ENCODE peak calls at places on chromosomes 4 and X, in seven cellular contexts. One of them, this sample, is unnamed.

GRCh38 chr4:56038763-56039162 is 90.0 kb downstream of the CEP135 start:
- DNase-seq in AG04450: no peak
- DNase-seq in breast epithelium: peak; percentile 20
- DNase-seq in WERI-Rb-1: no peak
- DNase-seq in fibroblast of mammary gland: no peak
- DNase-seq in psoas muscle: no peak
- DNase-seq in astrocyte: no peak
- DNase-seq in this sample: no peak

GRCh38 chr4:114386637-114387233 is 211.9 kb upstream of the UGT8 start:
- DNase-seq in AG04450: no peak
- DNase-seq in breast epithelium: no peak
- DNase-seq in WERI-Rb-1: no peak
- DNase-seq in fibroblast of mammary gland: peak; percentile 56
- DNase-seq in psoas muscle: no peak
- DNase-seq in astrocyte: peak; percentile 32
- DNase-seq in this sample: no peak

GRCh38 chr4:8664976-8665375 is 72.4 kb downstream of the CPZ start:
- DNase-seq in AG04450: no peak
- DNase-seq in breast epithelium: no peak
- DNase-seq in WERI-Rb-1: no peak
- DNase-seq in fibroblast of mammary gland: no peak
- DNase-seq in psoas muscle: no peak
- DNase-seq in astrocyte: no peak
- DNase-seq in this sample: no peak

GRCh38 chr4:70705856-70706461 is 15.8 kb upstream of the RUFY3 start:
- DNase-seq in AG04450: no peak
- DNase-seq in breast epithelium: no peak
- DNase-seq in WERI-Rb-1: no peak
- DNase-seq in fibroblast of mammary gland: peak; percentile 24
- DNase-seq in psoas muscle: no peak
- DNase-seq in astrocyte: peak; percentile 58
- DNase-seq in this sample: no peak

GRCh38 chr4:40731792-40732245 is 17.9 kb upstream of the NSUN7 start:
- DNase-seq in AG04450: no peak
- DNase-seq in breast epithelium: no peak
- DNase-seq in WERI-Rb-1: peak; percentile 65
- DNase-seq in fibroblast of mammary gland: no peak
- DNase-seq in psoas muscle: no peak
- DNase-seq in astrocyte: no peak
- DNase-seq in this sample: peak; percentile 41

GRCh38 chr4:87026795-87027495 is 92.1 kb downstream of the AFF1 start:
- DNase-seq in AG04450: no peak
- DNase-seq in breast epithelium: no peak
- DNase-seq in WERI-Rb-1: no peak
- DNase-seq in fibroblast of mammary gland: no peak
- DNase-seq in psoas muscle: no peak
- DNase-seq in astrocyte: no peak
- DNase-seq in this sample: no peak

GRCh38 chr4:80070880-80071620 is 2.0 kb downstream of the ANTXR2 start:
- DNase-seq in AG04450: no peak
- DNase-seq in breast epithelium: no peak
- DNase-seq in WERI-Rb-1: no peak
- DNase-seq in fibroblast of mammary gland: no peak
- DNase-seq in psoas muscle: no peak
- DNase-seq in astrocyte: peak; percentile 43
- DNase-seq in this sample: no peak

GRCh38 chrX:69067841-69068240 is 97.4 kb downstream of the PJA1 start:
- DNase-seq in AG04450: no peak
- DNase-seq in breast epithelium: no peak
- DNase-seq in WERI-Rb-1: no peak
- DNase-seq in fibroblast of mammary gland: no peak
- DNase-seq in psoas muscle: no peak
- DNase-seq in astrocyte: no peak
- DNase-seq in this sample: no peak

GRCh38 chrX:70979136-70979762 is 48.4 kb upstream of the SLC7A3 start:
- DNase-seq in AG04450: no peak
- DNase-seq in breast epithelium: no peak
- DNase-seq in WERI-Rb-1: no peak
- DNase-seq in fibroblast of mammary gland: peak; percentile 46
- DNase-seq in psoas muscle: no peak
- DNase-seq in astrocyte: peak; percentile 43
- DNase-seq in this sample: no peak

GRCh38 chrX:97895751-97896150 is 1012.0 kb downstream of the RPA4 start:
- DNase-seq in AG04450: no peak
- DNase-seq in breast epithelium: no peak
- DNase-seq in WERI-Rb-1: no peak
- DNase-seq in fibroblast of mammary gland: peak; percentile 18
- DNase-seq in psoas muscle: no peak
- DNase-seq in astrocyte: peak; percentile 31
- DNase-seq in this sample: no peak

GRCh38 chrX:72169008-72169728 is 12.4 kb upstream of the PIN4 start:
- DNase-seq in AG04450: no peak
- DNase-seq in breast epithelium: no peak
- DNase-seq in WERI-Rb-1: no peak
- DNase-seq in fibroblast of mammary gland: peak; percentile 11
- DNase-seq in psoas muscle: no peak
- DNase-seq in astrocyte: no peak
- DNase-seq in this sample: no peak

GRCh38 chr4:180923476-180923875 is 1319.7 kb upstream of the TENM3 start:
- DNase-seq in AG04450: peak; percentile 51
- DNase-seq in breast epithelium: no peak
- DNase-seq in WERI-Rb-1: no peak
- DNase-seq in fibroblast of mammary gland: peak; percentile 63
- DNase-seq in psoas muscle: no peak
- DNase-seq in astrocyte: peak; percentile 80
- DNase-seq in this sample: no peak

GRCh38 chr4:38030023-38030422 is 69.8 kb downstream of the PTTG2 start:
- DNase-seq in AG04450: no peak
- DNase-seq in breast epithelium: no peak
- DNase-seq in WERI-Rb-1: no peak
- DNase-seq in fibroblast of mammary gland: peak; percentile 90
- DNase-seq in psoas muscle: no peak
- DNase-seq in astrocyte: peak; percentile 61
- DNase-seq in this sample: no peak

GRCh38 chr4:18756661-18757060 is 735.1 kb upstream of the LCORL start:
- DNase-seq in AG04450: no peak
- DNase-seq in breast epithelium: no peak
- DNase-seq in WERI-Rb-1: no peak
- DNase-seq in fibroblast of mammary gland: no peak
- DNase-seq in psoas muscle: no peak
- DNase-seq in astrocyte: no peak
- DNase-seq in this sample: peak; percentile 44

GRCh38 chr4:122992111-122992510 is 69.7 kb upstream of the NUDT6 start:
- DNase-seq in AG04450: no peak
- DNase-seq in breast epithelium: no peak
- DNase-seq in WERI-Rb-1: no peak
- DNase-seq in fibroblast of mammary gland: peak; percentile 49
- DNase-seq in psoas muscle: no peak
- DNase-seq in astrocyte: peak; percentile 9
- DNase-seq in this sample: no peak

GRCh38 chr4:75916091-75916661 is 13.9 kb upstream of the PPEF2 start:
- DNase-seq in AG04450: peak; percentile 57
- DNase-seq in breast epithelium: no peak
- DNase-seq in WERI-Rb-1: peak; percentile 40
- DNase-seq in fibroblast of mammary gland: peak; percentile 49
- DNase-seq in psoas muscle: no peak
- DNase-seq in astrocyte: peak; percentile 37
- DNase-seq in this sample: peak; percentile 61

GRCh38 chrX:19627533-19627932 is 112.2 kb upstream of the MAP3K15 start:
- DNase-seq in AG04450: no peak
- DNase-seq in breast epithelium: no peak
- DNase-seq in WERI-Rb-1: no peak
- DNase-seq in fibroblast of mammary gland: peak; percentile 31
- DNase-seq in psoas muscle: no peak
- DNase-seq in astrocyte: peak; percentile 23
- DNase-seq in this sample: no peak

GRCh38 chr4:139582044-139582443 is 26.0 kb upstream of the SETD7 start:
- DNase-seq in AG04450: no peak
- DNase-seq in breast epithelium: no peak
- DNase-seq in WERI-Rb-1: no peak
- DNase-seq in fibroblast of mammary gland: peak; percentile 39
- DNase-seq in psoas muscle: no peak
- DNase-seq in astrocyte: no peak
- DNase-seq in this sample: no peak

GRCh38 chrX:127389900-127390299 is 570.4 kb downstream of the PRR32 start:
- DNase-seq in AG04450: no peak
- DNase-seq in breast epithelium: no peak
- DNase-seq in WERI-Rb-1: no peak
- DNase-seq in fibroblast of mammary gland: no peak
- DNase-seq in psoas muscle: no peak
- DNase-seq in astrocyte: no peak
- DNase-seq in this sample: no peak
- H3K4me3 ChIP-seq in AG04450: no peak overlapping the region
- H3K4me3 ChIP-seq in breast epithelium: no peak overlapping the region
- H3K4me3 ChIP-seq in WERI-Rb-1: no peak overlapping the region
- H3K4me3 ChIP-seq in fibroblast of mammary gland: no peak overlapping the region
- H3K4me3 ChIP-seq in psoas muscle: no peak overlapping the region
- H3K4me3 ChIP-seq in astrocyte: no peak overlapping the region
- H3K4me3 ChIP-seq in this sample: no peak overlapping the region

GRCh38 chr4:82739292-82740190 is 59.1 kb downstream of the SCD5 start:
- DNase-seq in AG04450: no peak
- DNase-seq in breast epithelium: no peak
- DNase-seq in WERI-Rb-1: peak; percentile 70
- DNase-seq in fibroblast of mammary gland: peak; percentile 71
- DNase-seq in psoas muscle: peak; percentile 56
- DNase-seq in astrocyte: no peak
- DNase-seq in this sample: no peak
- TF ChIP-seq CTCF in AG04450: peak; percentile 90
- TF ChIP-seq CTCF in breast epithelium: peak; percentile 46
- TF ChIP-seq CTCF in WERI-Rb-1: peak; percentile 98
- TF ChIP-seq CTCF in fibroblast of mammary gland: peak; percentile 100
- TF ChIP-seq CTCF in psoas muscle: peak; percentile 85
- TF ChIP-seq CTCF in astrocyte: peak; percentile 90
- TF ChIP-seq CTCF in this sample: peak; percentile 100

GRCh38 chr4:4869380-4869723 is 9.9 kb downstream of the MSX1 start:
- DNase-seq in AG04450: no peak
- DNase-seq in breast epithelium: no peak
- DNase-seq in WERI-Rb-1: no peak
- DNase-seq in fibroblast of mammary gland: no peak
- DNase-seq in psoas muscle: no peak
- DNase-seq in astrocyte: no peak
- DNase-seq in this sample: no peak

GRCh38 chr4:4870493-4871266 is 11.2 kb downstream of the MSX1 start:
- DNase-seq in AG04450: no peak
- DNase-seq in breast epithelium: no peak
- DNase-seq in WERI-Rb-1: no peak
- DNase-seq in fibroblast of mammary gland: no peak
- DNase-seq in psoas muscle: no peak
- DNase-seq in astrocyte: no peak
- DNase-seq in this sample: no peak

GRCh38 chr4:4868506-4869379 is 9.3 kb downstream of the MSX1 start:
- DNase-seq in AG04450: no peak
- DNase-seq in breast epithelium: no peak
- DNase-seq in WERI-Rb-1: no peak
- DNase-seq in fibroblast of mammary gland: no peak
- DNase-seq in psoas muscle: no peak
- DNase-seq in astrocyte: no peak
- DNase-seq in this sample: no peak

GRCh38 chr4:4871267-4872147 is 12.0 kb downstream of the MSX1 start:
- DNase-seq in AG04450: no peak
- DNase-seq in breast epithelium: no peak
- DNase-seq in WERI-Rb-1: no peak
- DNase-seq in fibroblast of mammary gland: no peak
- DNase-seq in psoas muscle: no peak
- DNase-seq in astrocyte: no peak
- DNase-seq in this sample: no peak

GRCh38 chr4:4869731-4870483 is 10.4 kb downstream of the MSX1 start:
- DNase-seq in AG04450: no peak
- DNase-seq in breast epithelium: no peak
- DNase-seq in WERI-Rb-1: no peak
- DNase-seq in fibroblast of mammary gland: peak; percentile 15
- DNase-seq in psoas muscle: no peak
- DNase-seq in astrocyte: no peak
- DNase-seq in this sample: no peak
- H3K4me3 ChIP-seq in AG04450: no peak overlapping the region
- H3K4me3 ChIP-seq in breast epithelium: peak overlapping the region; percentile 25
- H3K4me3 ChIP-seq in WERI-Rb-1: no peak overlapping the region
- H3K4me3 ChIP-seq in fibroblast of mammary gland: no peak overlapping the region
- H3K4me3 ChIP-seq in psoas muscle: no peak overlapping the region
- H3K4me3 ChIP-seq in astrocyte: no peak overlapping the region
- H3K4me3 ChIP-seq in this sample: no peak overlapping the region

DNA sequence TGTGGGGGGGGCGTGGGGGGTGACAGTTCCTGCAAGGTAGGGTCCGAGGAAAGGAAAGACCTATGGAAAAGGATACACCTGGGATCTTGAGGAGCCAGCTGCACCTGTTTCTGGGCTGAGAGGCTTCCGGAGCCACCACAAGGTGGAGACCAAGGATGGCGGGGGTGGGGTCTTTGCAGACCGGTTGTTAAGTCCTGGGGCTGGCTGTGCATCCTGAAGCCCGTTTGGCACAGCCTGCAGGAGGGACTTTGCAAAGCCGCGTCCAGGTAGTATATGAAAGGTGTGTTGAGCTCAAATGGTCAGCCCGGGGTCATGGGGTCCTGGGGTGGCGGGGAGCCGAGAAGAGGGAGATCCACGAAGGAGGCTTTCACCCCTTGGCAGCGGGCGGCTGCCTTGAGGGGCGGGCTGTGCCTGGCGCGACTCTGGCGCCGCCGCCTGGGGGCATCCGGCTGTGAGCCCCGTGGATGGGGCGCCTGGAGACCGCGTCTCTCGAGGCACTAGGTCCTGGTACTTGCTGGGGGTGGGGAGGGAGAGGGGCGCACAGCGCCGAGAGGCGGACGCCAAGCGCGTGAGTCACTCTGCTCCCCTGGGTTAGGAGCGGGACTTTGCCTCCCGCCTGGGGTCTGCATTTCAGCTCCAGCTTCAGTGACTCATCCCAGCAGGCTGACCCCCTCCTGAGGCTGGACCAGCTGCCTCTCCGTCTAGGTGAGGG is 58.2 kb upstream of the DYNLT3 start:
- DNase-seq in AG04450: no peak
- DNase-seq in breast epithelium: no peak
- DNase-seq in WERI-Rb-1: peak; percentile 34
- DNase-seq in fibroblast of mammary gland: peak; percentile 10
- DNase-seq in psoas muscle: no peak
- DNase-seq in astrocyte: peak; percentile 61
- DNase-seq in this sample: no peak
- TF ChIP-seq CTCF in AG04450: peak; percentile 33
- TF ChIP-seq CTCF in breast epithelium: no peak
- TF ChIP-seq CTCF in WERI-Rb-1: peak; percentile 56
- TF ChIP-seq CTCF in fibroblast of mammary gland: no peak
- TF ChIP-seq CTCF in psoas muscle: no peak
- TF ChIP-seq CTCF in astrocyte: no peak
- TF ChIP-seq CTCF in this sample: no peak

GRCh38 chr4:137529432-137529831 is 2.9 kb downstream of the PCDH18 start:
- DNase-seq in AG04450: no peak
- DNase-seq in breast epithelium: no peak
- DNase-seq in WERI-Rb-1: no peak
- DNase-seq in fibroblast of mammary gland: no peak
- DNase-seq in psoas muscle: no peak
- DNase-seq in astrocyte: no peak
- DNase-seq in this sample: no peak
- H3K4me3 ChIP-seq in AG04450: peak overlapping the region; percentile 77
- H3K4me3 ChIP-seq in breast epithelium: peak overlapping the region; percentile 76
- H3K4me3 ChIP-seq in WERI-Rb-1: no peak overlapping the region
- H3K4me3 ChIP-seq in fibroblast of mammary gland: peak overlapping the region; percentile 84
- H3K4me3 ChIP-seq in psoas muscle: peak overlapping the region; percentile 65
- H3K4me3 ChIP-seq in astrocyte: peak overlapping the region; percentile 97
- H3K4me3 ChIP-seq in this sample: no peak overlapping the region

GRCh38 chr4:65089666-65090065 is 580.6 kb downstream of the EPHA5 start:
- DNase-seq in AG04450: no peak
- DNase-seq in breast epithelium: no peak
- DNase-seq in WERI-Rb-1: no peak
- DNase-seq in fibroblast of mammary gland: peak; percentile 1
- DNase-seq in psoas muscle: no peak
- DNase-seq in astrocyte: peak; percentile 17
- DNase-seq in this sample: no peak
- TF ChIP-seq CTCF in AG04450: no peak
- TF ChIP-seq CTCF in breast epithelium: no peak
- TF ChIP-seq CTCF in WERI-Rb-1: peak; percentile 23
- TF ChIP-seq CTCF in fibroblast of mammary gland: peak; percentile 4
- TF ChIP-seq CTCF in psoas muscle: no peak
- TF ChIP-seq CTCF in astrocyte: peak; percentile 17
- TF ChIP-seq CTCF in this sample: peak; percentile 32

This sample was measured in epithelial cell of proximal tubule.